ENCODE peak calls at places on chromosome 20, in four cellular contexts. One of them, this sample, is unnamed.

GRCh38 chr20:24692429-24693190 is 223.2 kb downstream of the SYNDIG1 start:
- DNase-seq in GM12878: no peak
- DNase-seq in HL-60: no peak
- DNase-seq in K562: no peak
- DNase-seq in this sample: no peak

GRCh38 chr20:19670829-19671228 is 87.2 kb upstream of the RIN2 start:
- DNase-seq in GM12878: no peak
- DNase-seq in HL-60: no peak
- DNase-seq in K562: no peak
- DNase-seq in this sample: no peak

GRCh38 chr20:5216663-5217062 is 89.9 kb downstream of the CDS2 start:
- DNase-seq in GM12878: no peak
- DNase-seq in HL-60: no peak
- DNase-seq in K562: no peak
- DNase-seq in this sample: no peak

GRCh38 chr20:6029538-6029937 is 24.3 kb downstream of the LRRN4 start:
- DNase-seq in GM12878: no peak
- DNase-seq in HL-60: no peak
- DNase-seq in K562: no peak
- DNase-seq in this sample: no peak

GRCh38 chr20:46139908-46140482 is 21.9 kb downstream of the CD40 start:
- DNase-seq in GM12878: no peak
- DNase-seq in HL-60: no peak
- DNase-seq in K562: no peak
- DNase-seq in this sample: no peak

GRCh38 chr20:63945921-63946920 is 10.0 kb downstream of the UCKL1 start:
- DNase-seq in GM12878: no peak
- DNase-seq in HL-60: no peak
- DNase-seq in K562: no peak
- DNase-seq in this sample: no peak

GRCh38 chr20:7091655-7092054 is 324.2 kb downstream of the BMP2 start:
- DNase-seq in GM12878: no peak
- DNase-seq in HL-60: no peak
- DNase-seq in K562: no peak
- DNase-seq in this sample: no peak

GRCh38 chr20:31695849-31696804 is 26.5 kb downstream of the BCL2L1 start:
- DNase-seq in GM12878: no peak
- DNase-seq in HL-60: no peak
- DNase-seq in K562: no peak
- DNase-seq in this sample: no peak

GRCh38 chr20:33516882-33517281 is 27.0 kb downstream of the CBFA2T2 start:
- DNase-seq in GM12878: no peak
- DNase-seq in HL-60: no peak
- DNase-seq in K562: no peak
- DNase-seq in this sample: no peak

GRCh38 chr20:1313236-1313964 is 15.5 kb downstream of the SDCBP2 start:
- DNase-seq in GM12878: no peak
- DNase-seq in HL-60: no peak
- DNase-seq in K562: peak; percentile 70
- DNase-seq in this sample: peak; percentile 83

GRCh38 chr20:8879669-8880068 is 189.2 kb upstream of the PLCB4 start:
- DNase-seq in GM12878: no peak
- DNase-seq in HL-60: no peak
- DNase-seq in K562: no peak
- DNase-seq in this sample: no peak

GRCh38 chr20:44841955-44842354 is 31.6 kb upstream of the RIMS4 start:
- DNase-seq in GM12878: no peak
- DNase-seq in HL-60: no peak
- DNase-seq in K562: no peak
- DNase-seq in this sample: no peak

GRCh38 chr20:44598413-44599290 is 16.3 kb downstream of the PKIG start:
- DNase-seq in GM12878: no peak
- DNase-seq in HL-60: no peak
- DNase-seq in K562: no peak
- DNase-seq in this sample: no peak

GRCh38 chr20:19692100-19692499 is 66.0 kb upstream of the RIN2 start:
- DNase-seq in GM12878: no peak
- DNase-seq in HL-60: no peak
- DNase-seq in K562: no peak
- DNase-seq in this sample: no peak

GRCh38 chr20:47160240-47160639 is 196.3 kb downstream of the ZMYND8 start:
- DNase-seq in GM12878: no peak
- DNase-seq in HL-60: no peak
- DNase-seq in K562: no peak
- DNase-seq in this sample: no peak

DNA sequence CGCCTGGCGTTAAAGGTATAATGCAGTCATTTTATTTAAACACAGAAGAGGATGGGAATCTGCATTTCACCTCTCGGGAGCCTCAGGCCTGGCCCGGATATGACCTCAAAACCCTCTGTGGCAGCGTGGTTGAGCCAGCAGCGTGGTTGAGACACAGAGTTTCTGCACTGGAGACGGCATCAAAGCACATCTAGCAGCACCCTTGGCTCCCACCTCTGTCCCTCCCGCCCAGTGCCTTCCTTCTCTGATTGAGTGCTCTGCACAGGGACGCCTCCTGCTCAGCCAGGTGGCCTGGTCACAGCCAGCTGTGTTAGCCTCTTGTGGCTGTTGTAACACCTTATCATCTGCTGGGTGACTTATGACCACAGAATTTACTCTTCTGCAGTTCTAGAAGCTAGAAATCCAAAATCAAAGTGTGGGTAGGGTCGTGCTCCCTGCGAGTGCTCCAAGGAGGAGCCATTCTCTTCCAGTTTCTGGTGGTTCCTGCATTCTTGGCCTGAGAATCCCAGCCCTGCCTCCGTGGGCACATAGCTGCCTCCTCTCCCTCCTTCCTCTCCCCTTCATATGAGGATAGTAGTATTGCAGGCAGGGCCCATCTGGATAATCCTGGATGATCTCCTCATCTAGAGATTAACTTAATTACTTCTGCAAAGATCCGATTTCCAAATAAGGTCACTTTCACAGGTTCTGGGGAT is 156.7 kb downstream of the SYCP2 start:
- DNase-seq in GM12878: no peak
- DNase-seq in HL-60: no peak
- DNase-seq in K562: no peak
- DNase-seq in this sample: no peak
- TF ChIP-seq SPI1 in GM12878: no peak
- TF ChIP-seq SPI1 in HL-60: no peak
- TF ChIP-seq SPI1 in K562: no peak
- TF ChIP-seq SPI1 in this sample: no peak

GRCh38 chr20:60424267-60424904 is 466.2 kb downstream of the CDH26 start:
- DNase-seq in GM12878: no peak
- DNase-seq in HL-60: no peak
- DNase-seq in K562: no peak
- DNase-seq in this sample: no peak
- TF ChIP-seq POLR2AphosphoS5 in GM12878: no peak
- TF ChIP-seq POLR2AphosphoS5 in HL-60: no peak
- TF ChIP-seq POLR2AphosphoS5 in K562: no peak
- TF ChIP-seq POLR2AphosphoS5 in this sample: no peak

GRCh38 chr20:23243791-23244190 is 106.8 kb upstream of the NXT1 start:
- DNase-seq in GM12878: no peak
- DNase-seq in HL-60: no peak
- DNase-seq in K562: peak; percentile 36
- DNase-seq in this sample: no peak

GRCh38 chr20:23244916-23245552 is 105.6 kb upstream of the NXT1 start:
- DNase-seq in GM12878: no peak
- DNase-seq in HL-60: no peak
- DNase-seq in K562: no peak
- DNase-seq in this sample: no peak

GRCh38 chr20:23244207-23244915 is 106.2 kb upstream of the NXT1 start:
- DNase-seq in GM12878: no peak
- DNase-seq in HL-60: no peak
- DNase-seq in K562: no peak
- DNase-seq in this sample: no peak

GRCh38 chr20:23246682-23247664 is 103.6 kb upstream of the NXT1 start:
- DNase-seq in GM12878: peak; percentile 31
- DNase-seq in HL-60: no peak
- DNase-seq in K562: no peak
- DNase-seq in this sample: no peak

DNA sequence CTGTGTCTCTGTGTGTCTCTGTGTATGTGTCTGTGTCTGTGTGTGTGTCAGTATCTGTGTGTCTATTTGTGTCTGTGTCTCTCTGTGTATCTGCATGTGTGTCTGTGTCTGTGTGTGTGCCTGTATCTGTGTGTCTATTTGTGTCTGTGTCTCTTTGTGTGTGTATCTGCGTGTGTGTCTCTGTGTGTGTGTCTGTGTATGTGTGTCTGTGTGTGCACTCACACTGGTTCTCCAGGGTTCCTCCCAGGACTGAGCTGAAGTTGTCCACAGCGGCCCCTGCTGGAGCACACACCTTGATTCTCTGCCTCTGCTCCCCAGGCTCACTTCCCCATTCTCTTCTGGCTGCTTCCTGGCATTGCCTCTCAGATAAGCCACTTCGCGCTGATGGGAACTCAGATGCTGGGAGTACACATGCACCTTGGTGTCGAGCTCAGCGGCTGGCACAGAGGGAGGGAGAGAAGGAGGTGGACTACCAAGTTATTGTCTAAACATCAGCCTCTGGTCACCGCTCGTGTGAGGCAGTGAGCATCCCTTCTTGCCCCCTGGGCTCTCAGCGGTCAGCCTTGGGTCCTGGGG is 105.0 kb upstream of the NXT1 start:
- DNase-seq in GM12878: peak; percentile 48
- DNase-seq in HL-60: peak; percentile 82
- DNase-seq in K562: peak; percentile 53
- DNase-seq in this sample: peak; percentile 69
- TF ChIP-seq SPI1 in GM12878: peak; percentile 96
- TF ChIP-seq SPI1 in HL-60: peak; percentile 99
- TF ChIP-seq SPI1 in K562: peak; percentile 98
- TF ChIP-seq SPI1 in this sample: peak; percentile 96

GRCh38 chr20:58647814-58648501 is 3.1 kb upstream of the STX16 start:
- DNase-seq in GM12878: no peak
- DNase-seq in HL-60: no peak
- DNase-seq in K562: no peak
- DNase-seq in this sample: no peak
- TF ChIP-seq POLR2AphosphoS5 in GM12878: no peak
- TF ChIP-seq POLR2AphosphoS5 in HL-60: no peak
- TF ChIP-seq POLR2AphosphoS5 in K562: no peak
- TF ChIP-seq POLR2AphosphoS5 in this sample: no peak